ENCODE peak calls at places on chromosomes 13 and 19, in nine cellular contexts. One of them, this sample, is unnamed.
A peak's percentile ranks its signal among the peaks of the same experiment; 100 is the strongest.

GRCh38 chr13:35332134-35332533 is 144.4 kb downstream of the MAB21L1 start:
- DNase-seq in ovary: no peak
- DNase-seq in CD8-positive, alpha-beta memory T cell: no peak
- DNase-seq in GM12864: no peak
- DNase-seq in NCI-H1105 treated with DMSO at 0.1 percent for 48 hours: no peak
- DNase-seq in effector CD4-positive, alpha-beta T cell: no peak
- DNase-seq in HepG2: no peak
- DNase-seq in endothelial cell: no peak
- DNase-seq in OCI-LY7: no peak
- DNase-seq in this sample: no peak

GRCh38 chr19:14686411-14686810 is 3.4 kb upstream of the ZNF333 start:
- DNase-seq in GM12864: no peak
- DNase-seq in CD8-positive, alpha-beta memory T cell: no peak
- DNase-seq in endothelial cell: no peak
- DNase-seq in effector CD4-positive, alpha-beta T cell: no peak
- DNase-seq in OCI-LY7: peak; percentile 69
- DNase-seq in NCI-H1105 treated with DMSO at 0.1 percent for 48 hours: no peak
- DNase-seq in ovary: no peak
- DNase-seq in HepG2: peak; percentile 8
- DNase-seq in this sample: no peak

GRCh38 chr19:51079486-51080110 is 3.1 kb downstream of the KLK14 start:
- DNase-seq in CD8-positive, alpha-beta memory T cell: no peak
- DNase-seq in ovary: no peak
- DNase-seq in endothelial cell: no peak
- DNase-seq in effector CD4-positive, alpha-beta T cell: no peak
- DNase-seq in OCI-LY7: no peak
- DNase-seq in NCI-H1105 treated with DMSO at 0.1 percent for 48 hours: peak; percentile 39
- DNase-seq in HepG2: no peak
- DNase-seq in GM12864: no peak
- DNase-seq in this sample: no peak

GRCh38 chr19:35977446-35978222 is 17.4 kb upstream of the SDHAF1 start:
- DNase-seq in GM12864: no peak
- DNase-seq in CD8-positive, alpha-beta memory T cell: no peak
- DNase-seq in effector CD4-positive, alpha-beta T cell: no peak
- DNase-seq in NCI-H1105 treated with DMSO at 0.1 percent for 48 hours: peak; percentile 8
- DNase-seq in ovary: no peak
- DNase-seq in HepG2: peak; percentile 53
- DNase-seq in endothelial cell: peak; percentile 59
- DNase-seq in OCI-LY7: peak; percentile 73
- DNase-seq in this sample: no peak

GRCh38 chr19:18992696-18993095 is 40.6 kb downstream of the SUGP2 start:
- DNase-seq in NCI-H1105 treated with DMSO at 0.1 percent for 48 hours: no peak
- DNase-seq in ovary: no peak
- DNase-seq in effector CD4-positive, alpha-beta T cell: no peak
- DNase-seq in OCI-LY7: no peak
- DNase-seq in GM12864: no peak
- DNase-seq in HepG2: no peak
- DNase-seq in CD8-positive, alpha-beta memory T cell: no peak
- DNase-seq in endothelial cell: no peak
- DNase-seq in this sample: no peak

GRCh38 chr19:5130371-5131030 is 161.6 kb downstream of the KDM4B start:
- DNase-seq in HepG2: no peak
- DNase-seq in endothelial cell: no peak
- DNase-seq in CD8-positive, alpha-beta memory T cell: peak; percentile 76
- DNase-seq in ovary: no peak
- DNase-seq in OCI-LY7: peak; percentile 82
- DNase-seq in GM12864: peak; percentile 59
- DNase-seq in NCI-H1105 treated with DMSO at 0.1 percent for 48 hours: no peak
- DNase-seq in effector CD4-positive, alpha-beta T cell: peak; percentile 59
- DNase-seq in this sample: no peak

GRCh38 chr13:101868585-101869469 is 416.4 kb downstream of the ITGBL1 start:
- DNase-seq in GM12864: no peak
- DNase-seq in OCI-LY7: no peak
- DNase-seq in endothelial cell: no peak
- DNase-seq in NCI-H1105 treated with DMSO at 0.1 percent for 48 hours: no peak
- DNase-seq in effector CD4-positive, alpha-beta T cell: no peak
- DNase-seq in HepG2: no peak
- DNase-seq in ovary: no peak
- DNase-seq in CD8-positive, alpha-beta memory T cell: no peak
- DNase-seq in this sample: no peak

GRCh38 chr13:33677215-33677614 is 140.7 kb upstream of the RFC3 start:
- DNase-seq in NCI-H1105 treated with DMSO at 0.1 percent for 48 hours: no peak
- DNase-seq in HepG2: no peak
- DNase-seq in GM12864: no peak
- DNase-seq in ovary: no peak
- DNase-seq in OCI-LY7: no peak
- DNase-seq in CD8-positive, alpha-beta memory T cell: no peak
- DNase-seq in effector CD4-positive, alpha-beta T cell: no peak
- DNase-seq in endothelial cell: no peak
- DNase-seq in this sample: no peak

GRCh38 chr13:24076124-24076523 is 84.4 kb upstream of the SPATA13 start:
- DNase-seq in endothelial cell: no peak
- DNase-seq in ovary: no peak
- DNase-seq in HepG2: peak; percentile 72
- DNase-seq in NCI-H1105 treated with DMSO at 0.1 percent for 48 hours: no peak
- DNase-seq in CD8-positive, alpha-beta memory T cell: no peak
- DNase-seq in effector CD4-positive, alpha-beta T cell: no peak
- DNase-seq in OCI-LY7: no peak
- DNase-seq in GM12864: no peak
- DNase-seq in this sample: no peak

GRCh38 chr19:51274037-51274370 is 23.1 kb downstream of the SIGLECL1 start:
- DNase-seq in CD8-positive, alpha-beta memory T cell: no peak
- DNase-seq in ovary: no peak
- DNase-seq in HepG2: no peak
- DNase-seq in effector CD4-positive, alpha-beta T cell: no peak
- DNase-seq in endothelial cell: no peak
- DNase-seq in NCI-H1105 treated with DMSO at 0.1 percent for 48 hours: no peak
- DNase-seq in GM12864: no peak
- DNase-seq in OCI-LY7: no peak
- DNase-seq in this sample: no peak

GRCh38 chr19:32615569-32615968 is 34.6 kb downstream of the PDCD5 start:
- DNase-seq in HepG2: no peak
- DNase-seq in NCI-H1105 treated with DMSO at 0.1 percent for 48 hours: no peak
- DNase-seq in CD8-positive, alpha-beta memory T cell: no peak
- DNase-seq in OCI-LY7: no peak
- DNase-seq in ovary: no peak
- DNase-seq in effector CD4-positive, alpha-beta T cell: no peak
- DNase-seq in endothelial cell: no peak
- DNase-seq in GM12864: no peak
- DNase-seq in this sample: no peak

This sample was measured in SIG-M5.